ENCODE peak calls at places on chromosomes 12 and 14, in eight cellular contexts. H, J, Z, V, N, T, E and L are unnamed samples.

GRCh38 chr12:43737646-43738045 is 20.9 kb downstream of the PUS7L start:
- DNase-seq in V (no peak), N (peak), H (no peak), T (peak), J (no peak), Z (no peak), E (no peak), L (peak)

GRCh38 chr14:59067135-59067894 is 121.2 kb upstream of the DAAM1 start:
- DNase-seq in H (no peak), N (peak), T (peak), J (no peak), V (no peak), E (no peak), Z (no peak), L (peak)

GRCh38 chr14:102481371-102481770 is 28.2 kb downstream of the ANKRD9 start:
- DNase-seq in J (no peak), E (no peak), T (no peak), N (no peak), H (no peak), V (peak), Z (no peak), L (no peak)

GRCh38 chr14:75602527-75602926 is 24.1 kb downstream of the FLVCR2 start:
- DNase-seq in H (no peak), E (no peak), V (no peak), Z (no peak), J (no peak), T (no peak), N (no peak), L (no peak)

GRCh38 chr14:57209561-57209960 is 59.1 kb downstream of the EXOC5 start:
- DNase-seq in J (no peak), T (peak), H (no peak), E (no peak), Z (no peak), V (no peak), N (no peak), L (peak)

GRCh38 chr12:27723212-27723611 is 12.6 kb downstream of the MRPS35 start:
- DNase-seq in H (no peak), Z (no peak), E (no peak), V (no peak), J (no peak), N (no peak), T (no peak), L (no peak)

GRCh38 chr12:126784328-126784921 is 1482.5 kb upstream of the TMEM132C start:
- DNase-seq in T (no peak), N (peak), V (no peak), E (no peak), J (peak), Z (no peak), H (no peak), L (peak)

GRCh38 chr14:61526405-61527312 is 168.7 kb upstream of the HIF1A start:
- DNase-seq in Z (peak), J (peak), V (peak), T (no peak), N (no peak), H (peak), E (no peak), L (no peak)

GRCh38 chr12:101746661-101747060 is 7.4 kb upstream of the SYCP3 start:
- DNase-seq in Z (no peak), T (peak), J (peak), E (no peak), V (no peak), H (no peak), N (no peak), L (peak)

GRCh38 chr12:102873077-102873476 is 44.0 kb downstream of the PAH start:
- DNase-seq in V (no peak), N (no peak), H (no peak), E (no peak), Z (no peak), J (no peak), T (no peak), L (no peak)

GRCh38 chr14:29548948-29549370 is 378.7 kb downstream of the PRKD1 start:
- DNase-seq in N (peak), H (no peak), T (peak), V (no peak), J (no peak), Z (no peak), E (no peak), L (peak)

GRCh38 chr14:24298892-24299254 is 707 bp downstream of the DHRS1 start:
- DNase-seq in N (peak), T (peak), Z (no peak), H (no peak), E (no peak), V (peak), J (no peak), L (peak)

GRCh38 chr12:96677363-96677762 is 188.0 kb downstream of the CFAP54 start:
- DNase-seq in V (no peak), H (no peak), T (no peak), J (no peak), N (no peak), E (no peak), Z (no peak), L (no peak)

GRCh38 chr14:55884819-55885218 is 233.4 kb upstream of the PELI2 start:
- DNase-seq in Z (no peak), N (no peak), T (no peak), J (no peak), V (no peak), H (no peak), E (no peak), L (no peak)

GRCh38 chr14:99685061-99685995 is 1.2 kb downstream of the CYP46A1 start:
- DNase-seq in J (no peak), T (no peak), Z (no peak), V (no peak), E (peak), N (no peak), H (peak), L (no peak)

GRCh38 chr14:50342211-50343080 is 30.3 kb downstream of the DMAC2L start:
- DNase-seq in V (no peak), Z (peak), J (peak), T (peak), H (peak), N (peak), E (peak), L (peak)

GRCh38 chr14:73727181-73727580 is 13.0 kb upstream of the PNMA1 start:
- DNase-seq in J (no peak), T (no peak), V (no peak), H (no peak), E (no peak), Z (no peak), N (no peak), L (no peak)

GRCh38 chr14:98167702-98168101 is 1104.3 kb downstream of the BCL11B start:
- DNase-seq in N (no peak), E (no peak), V (no peak), Z (no peak), T (no peak), H (no peak), J (no peak), L (no peak)

GRCh38 chr14:58171090-58171489 is 19.1 kb upstream of the ARMH4 start:
- DNase-seq in E (peak), J (peak), H (peak), N (peak), Z (peak), T (peak), V (no peak), L (peak)

GRCh38 chr14:22086149-22086548 is 412.5 kb upstream of the OR4E1 start:
- DNase-seq in Z (no peak), T (no peak), J (no peak), N (no peak), H (no peak), E (no peak), V (no peak), L (no peak)

DNA sequence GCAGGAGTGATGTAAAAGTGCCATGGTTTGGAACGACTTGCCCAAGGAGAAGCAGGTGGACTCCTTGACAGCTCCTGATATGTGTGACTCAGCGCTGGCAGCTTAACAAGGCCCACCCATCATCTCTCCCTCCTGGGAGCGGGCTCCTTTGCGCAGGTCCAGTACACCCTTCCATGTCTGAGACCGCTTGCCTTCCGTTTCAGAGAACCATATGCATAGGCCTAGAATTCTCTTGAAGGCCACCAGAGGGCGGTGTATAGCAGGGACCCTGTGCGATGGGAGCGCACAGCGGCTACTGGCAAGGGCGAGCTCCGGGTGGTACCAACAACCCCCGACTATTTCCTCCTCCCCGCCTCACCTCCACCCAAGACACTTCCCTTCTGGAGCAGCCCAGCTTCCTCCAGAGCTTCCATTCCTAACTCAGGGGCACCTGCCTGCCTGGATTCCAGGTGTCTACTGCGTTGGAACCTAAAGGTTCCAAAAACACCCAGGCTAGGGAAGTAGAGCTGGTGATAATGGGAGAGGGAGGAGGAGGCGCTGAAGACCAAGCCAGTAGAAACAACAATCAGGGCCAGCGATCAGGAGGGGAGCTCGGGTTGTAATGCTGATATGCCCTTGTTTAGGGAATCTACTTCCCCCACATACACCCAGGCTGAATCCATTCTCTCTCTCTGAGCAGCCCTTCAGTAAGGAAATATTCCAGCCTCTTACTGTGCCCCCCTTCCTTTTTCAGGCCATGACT is 6.2 kb downstream of the DHH start:
- DNase-seq in V (peak), N (peak), E (no peak), J (peak), Z (peak), H (peak), T (peak), L (peak)
- H3K4me3 ChIP-seq in V (no peak), N (no peak), E (peak), J (no peak), Z (peak), H (no peak), T (no peak), L (peak)

GRCh38 chr14:67674480-67675218 is at the start of gene VTI1B:
- DNase-seq in H (peak), E (peak), V (peak), N (peak), J (peak), Z (peak), T (peak), L (peak)

GRCh38 chr14:67668559-67668958 is 5.9 kb downstream of the VTI1B start:
- DNase-seq in E (no peak), J (no peak), H (no peak), T (no peak), V (no peak), Z (no peak), N (no peak), L (no peak)

GRCh38 chr14:67675219-67675582 is 769 bp upstream of the VTI1B start:
- DNase-seq in N (no peak), E (no peak), J (no peak), T (no peak), H (no peak), V (no peak), Z (no peak), L (no peak)

GRCh38 chr14:67673451-67673850 is 981 bp downstream of the VTI1B start:
- DNase-seq in J (no peak), Z (no peak), H (no peak), E (no peak), V (no peak), N (peak), T (peak), L (no peak)

GRCh38 chr14:67674139-67674479 is 323 bp downstream of the VTI1B start:
- DNase-seq in T (peak), Z (peak), E (peak), N (peak), V (peak), H (peak), J (peak), L (peak)
- TF ChIP-seq CTCF in T (peak), Z (peak), E (peak), N (peak), V (no peak), H (no peak), J (no peak), L (peak)

GRCh38 chr14:85438001-85438400 is 91.9 kb upstream of the FLRT2 start:
- DNase-seq in N (no peak), H (no peak), J (no peak), Z (no peak), E (no peak), V (no peak), T (no peak), L (no peak)

GRCh38 chr14:85437143-85437542 is 92.8 kb upstream of the FLRT2 start:
- DNase-seq in E (no peak), T (peak), N (peak), Z (no peak), V (no peak), J (peak), H (no peak), L (peak)

GRCh38 chr14:85441909-85442643 is 87.9 kb upstream of the FLRT2 start:
- DNase-seq in J (no peak), H (no peak), N (no peak), E (no peak), V (no peak), Z (no peak), T (no peak), L (no peak)

GRCh38 chr14:85439696-85440328 is 90.1 kb upstream of the FLRT2 start:
- DNase-seq in N (peak), V (no peak), Z (no peak), E (no peak), H (no peak), T (no peak), J (no peak), L (peak)

GRCh38 chr14:85438613-85439012 is 91.3 kb upstream of the FLRT2 start:
- DNase-seq in T (no peak), J (no peak), H (no peak), Z (no peak), N (no peak), V (no peak), E (no peak), L (no peak)
- H3K4me3 ChIP-seq in T (no peak), J (no peak), H (no peak), Z (no peak), N (no peak), V (no peak), E (no peak), L (no peak)

GRCh38 chr12:106205208-106206069 is 42.4 kb downstream of the CKAP4 start:
- DNase-seq in E (no peak), V (no peak), H (no peak), T (no peak), J (peak), N (no peak), Z (peak), L (no peak)
- TF ChIP-seq CTCF in E (no peak), V (no peak), H (no peak), T (peak), J (no peak), N (no peak), Z (peak), L (no peak)

DNA sequence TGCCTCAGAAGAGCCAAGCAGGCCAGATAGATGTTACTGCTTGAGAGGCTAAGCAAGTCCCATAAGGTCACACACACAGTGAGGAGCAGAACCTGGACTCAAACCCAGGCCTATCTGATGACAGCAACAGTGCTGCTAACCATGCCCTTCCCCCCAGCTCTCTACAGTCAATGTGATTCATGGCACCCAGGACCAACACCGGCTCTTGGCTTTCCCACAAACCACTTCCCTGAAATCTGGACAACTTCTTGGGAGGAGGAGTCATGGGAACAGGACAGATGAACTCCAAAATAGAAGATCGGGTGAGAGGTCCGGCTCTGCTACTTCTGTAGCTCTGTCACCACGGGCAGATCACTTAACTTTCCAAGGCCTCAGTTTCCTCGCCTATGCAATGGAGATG is 716 bp upstream of the PTGDR start:
- DNase-seq in H (no peak), Z (no peak), E (no peak), V (no peak), N (peak), J (no peak), T (no peak), L (peak)
- H3K4me3 ChIP-seq in H (no peak), Z (no peak), E (no peak), V (no peak), N (no peak), J (no peak), T (no peak), L (no peak)

GRCh38 chr14:60184597-60185555 is 19.7 kb upstream of the DHRS7 start:
- DNase-seq in E (no peak), Z (no peak), J (no peak), H (no peak), V (no peak), N (no peak), T (no peak), L (no peak)
- TF ChIP-seq CTCF in E (no peak), Z (no peak), J (no peak), H (no peak), V (no peak), N (no peak), T (no peak), L (no peak)

DNA sequence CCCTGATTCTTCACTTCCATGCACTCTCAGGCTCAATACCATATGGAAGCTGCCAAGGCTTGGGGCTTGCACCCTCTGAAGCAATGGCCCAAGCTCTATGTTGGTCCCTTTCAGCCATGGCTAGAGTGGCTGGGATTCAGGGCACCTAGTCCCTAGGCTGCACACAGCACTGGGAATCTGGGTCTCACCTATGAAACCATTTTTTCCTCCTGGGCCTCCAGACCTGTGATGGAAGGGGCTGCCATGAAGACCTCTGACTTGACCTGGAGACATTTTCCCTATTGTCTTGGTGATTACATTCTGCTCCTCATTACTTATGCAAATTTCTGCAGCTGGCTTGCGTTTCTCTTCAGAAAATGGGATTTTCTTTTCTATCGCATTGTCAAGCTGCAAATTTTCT is 124.0 kb downstream of the NTS start:
- DNase-seq in Z (no peak), T (no peak), E (no peak), H (no peak), N (no peak), V (no peak), J (no peak), L (no peak)
- H3K4me3 ChIP-seq in Z (no peak), T (no peak), E (no peak), H (no peak), N (no peak), V (no peak), J (no peak), L (no peak)

GRCh38 chr12:65300679-65301349 is 22.3 kb downstream of the MSRB3 start:
- DNase-seq in N (peak), T (peak), J (no peak), V (no peak), Z (no peak), H (no peak), E (no peak), L (peak)
- TF ChIP-seq CTCF in N (peak), T (peak), J (peak), V (no peak), Z (no peak), H (no peak), E (peak), L (peak)

GRCh38 chr14:76770521-76771431 is 9.5 kb downstream of the VASH1 start:
- DNase-seq in T (no peak), Z (no peak), H (peak), J (no peak), N (no peak), V (no peak), E (peak), L (no peak)

GRCh38 chr14:76769636-76770292 is 8.5 kb downstream of the VASH1 start:
- DNase-seq in T (no peak), H (peak), V (no peak), E (peak), N (no peak), Z (no peak), J (no peak), L (no peak)

GRCh38 chr14:76768201-76768656 is 7.0 kb downstream of the VASH1 start:
- DNase-seq in Z (no peak), J (no peak), E (peak), N (no peak), T (no peak), H (peak), V (no peak), L (peak)

GRCh38 chr14:76767681-76768055 is 6.4 kb downstream of the VASH1 start:
- DNase-seq in E (peak), N (no peak), T (no peak), Z (no peak), V (no peak), J (no peak), H (no peak), L (no peak)

GRCh38 chr14:76768671-76769500 is 7.6 kb downstream of the VASH1 start:
- DNase-seq in J (no peak), V (no peak), N (no peak), H (peak), T (no peak), E (peak), Z (no peak), L (no peak)
- H3K4me3 ChIP-seq in J (no peak), V (no peak), N (no peak), H (no peak), T (no peak), E (no peak), Z (no peak), L (no peak)